ENCODE peak calls at places on chromosomes 12 and 14, in four cellular contexts. C, K, F and M are unnamed samples.

GRCh38 chr12:116238149-116238548 is 39.3 kb downstream of the MED13L start:
- DNase-seq in C (no peak), F (no peak), K (no peak), M (no peak)

GRCh38 chr14:104388631-104389325 is 190.8 kb upstream of the C14orf180 start:
- DNase-seq in K (no peak), F (no peak), C (no peak), M (no peak)

GRCh38 chr14:68712703-68713370 is 80.0 kb downstream of the ZFP36L1 start:
- DNase-seq in C (no peak), F (no peak), K (no peak), M (no peak)

GRCh38 chr14:52008136-52008535 is 18.8 kb downstream of the RTRAF start:
- DNase-seq in C (no peak), F (no peak), K (no peak), M (no peak)

GRCh38 chr12:58750484-58750883 is 169.8 kb downstream of the LRIG3 start:
- DNase-seq in K (no peak), F (no peak), C (no peak), M (no peak)

GRCh38 chr12:116891019-116891418 is 9.8 kb upstream of the HRK start:
- DNase-seq in F (no peak), K (no peak), C (no peak), M (no peak)

GRCh38 chr14:85856430-85856829 is 326.5 kb downstream of the FLRT2 start:
- DNase-seq in K (no peak), C (no peak), F (no peak), M (no peak)

GRCh38 chr12:102551186-102551585 is 70.8 kb upstream of the IGF1 start:
- DNase-seq in C (no peak), K (no peak), F (no peak), M (no peak)

GRCh38 chr12:26119391-26119981 is 5.4 kb downstream of the BHLHE41 start:
- DNase-seq in C (no peak), K (peak; percentile 24), F (peak; percentile 43), M (no peak)

GRCh38 chr12:17197971-17198370 is 592.0 kb upstream of the LMO3 start:
- DNase-seq in C (no peak), F (no peak), K (no peak), M (no peak)

GRCh38 chr14:75411194-75411552 is 16.6 kb upstream of the JDP2 start:
- DNase-seq in K (no peak), C (no peak), F (no peak), M (no peak)

GRCh38 chr12:98727196-98727595 is 82.1 kb downstream of the APAF1 start:
- DNase-seq in F (no peak), C (no peak), K (no peak), M (no peak)

GRCh38 chr12:28987538-28988383 is 161.3 kb upstream of the FAR2 start:
- DNase-seq in K (peak; percentile 7), C (no peak), F (no peak), M (no peak)

GRCh38 chr12:128916425-128916824 is 63.1 kb downstream of the GLT1D1 start:
- DNase-seq in F (no peak), C (no peak), K (no peak), M (peak; percentile 9)
- TF ChIP-seq ETV6 in F (no peak), C (no peak), K (no peak), M (no peak)

DNA sequence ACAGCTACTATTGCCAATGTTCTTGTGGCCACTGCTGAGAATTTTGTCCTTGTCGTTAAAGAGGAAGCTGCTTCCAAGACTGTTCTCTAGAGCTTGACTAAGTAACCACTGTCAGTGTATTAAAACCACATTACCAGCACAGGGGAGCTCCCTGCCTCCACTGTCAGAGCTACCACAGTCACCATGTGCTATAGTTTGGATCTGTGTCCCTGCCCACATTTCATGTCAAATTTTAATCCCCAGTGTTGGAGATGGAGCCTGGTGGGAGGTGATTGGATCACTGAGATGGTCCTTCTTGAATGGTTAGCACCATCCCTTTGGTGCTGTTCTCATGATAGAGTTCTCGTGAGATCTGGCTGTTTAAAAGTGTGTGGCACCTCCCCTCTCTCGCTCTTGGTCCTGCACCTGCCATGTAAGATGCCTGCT is 23.2 kb upstream of the RAP1B start:
- DNase-seq in C (no peak), K (no peak), F (no peak), M (peak; percentile 65)
- TF ChIP-seq ETV6 in C (no peak), K (no peak), F (no peak), M (no peak)

DNA sequence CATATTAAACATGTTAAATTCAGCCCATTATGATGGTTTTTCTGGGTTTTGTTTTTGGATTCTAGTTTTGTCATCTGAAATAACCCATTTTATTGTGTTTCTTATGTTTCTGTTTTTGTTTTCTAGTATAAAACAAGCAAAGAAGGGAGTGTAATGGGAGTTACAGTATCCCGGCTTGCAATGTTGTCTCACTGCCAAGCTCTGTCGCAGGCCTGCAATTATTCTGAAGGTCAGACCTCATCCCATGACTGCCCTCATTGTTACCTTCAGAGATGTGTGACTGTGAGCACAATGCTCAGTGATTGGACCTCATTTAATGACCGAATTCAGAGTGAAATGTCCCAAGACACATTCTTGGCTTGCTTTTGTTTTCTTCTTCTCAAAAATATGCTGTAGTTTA is 73.0 kb upstream of the ATF1 start:
- DNase-seq in C (no peak), K (peak; percentile 79), F (no peak), M (no peak)
- TF ChIP-seq ETV6 in C (no peak), K (no peak), F (no peak), M (no peak)

GRCh38 chr14:31362746-31363145 is 57.6 kb downstream of the HEATR5A start:
- DNase-seq in K (no peak), F (no peak), C (no peak), M (no peak)

GRCh38 chr14:31363331-31364073 is 56.8 kb downstream of the HEATR5A start:
- DNase-seq in K (no peak), F (no peak), C (no peak), M (no peak)

GRCh38 chr14:31357279-31357678 is 63.1 kb downstream of the HEATR5A start:
- DNase-seq in F (no peak), K (no peak), C (no peak), M (no peak)

DNA sequence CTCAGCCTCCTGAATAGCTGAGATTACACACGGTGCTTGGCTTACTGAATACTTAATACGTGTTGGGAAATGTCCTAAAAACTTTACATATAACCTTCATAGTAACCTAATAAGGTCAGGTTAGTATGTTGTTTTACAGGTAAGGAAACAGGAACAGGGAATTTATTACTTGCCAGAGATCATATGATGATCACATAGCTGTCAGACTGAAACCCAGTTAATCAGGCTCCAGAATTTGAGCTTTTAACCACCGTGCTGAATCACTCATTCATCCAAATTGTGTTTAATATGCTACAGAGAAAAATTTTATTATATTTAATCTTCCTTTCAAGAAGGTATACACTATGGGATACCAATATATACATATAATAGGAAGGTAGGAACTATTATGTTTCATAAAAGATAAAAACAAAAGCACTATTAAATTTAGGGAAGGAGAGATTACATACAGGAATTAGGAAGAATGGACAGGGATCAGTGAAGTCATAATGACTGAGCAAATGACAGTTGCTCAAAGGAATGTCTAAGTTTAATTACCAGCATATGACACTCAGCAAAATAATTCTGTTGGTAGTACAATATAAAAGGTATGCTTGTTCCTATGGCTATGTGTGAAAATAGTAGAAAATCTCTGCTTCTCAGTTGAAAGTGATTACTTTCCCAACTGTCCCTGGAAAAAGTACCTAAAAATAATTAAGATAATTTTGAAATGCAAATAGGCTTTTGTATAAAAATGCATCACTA is 59.3 kb downstream of the HEATR5A start:
- DNase-seq in C (no peak), F (no peak), K (no peak), M (no peak)
- TF ChIP-seq ETV6 in C (no peak), F (no peak), K (no peak), M (no peak)

DNA sequence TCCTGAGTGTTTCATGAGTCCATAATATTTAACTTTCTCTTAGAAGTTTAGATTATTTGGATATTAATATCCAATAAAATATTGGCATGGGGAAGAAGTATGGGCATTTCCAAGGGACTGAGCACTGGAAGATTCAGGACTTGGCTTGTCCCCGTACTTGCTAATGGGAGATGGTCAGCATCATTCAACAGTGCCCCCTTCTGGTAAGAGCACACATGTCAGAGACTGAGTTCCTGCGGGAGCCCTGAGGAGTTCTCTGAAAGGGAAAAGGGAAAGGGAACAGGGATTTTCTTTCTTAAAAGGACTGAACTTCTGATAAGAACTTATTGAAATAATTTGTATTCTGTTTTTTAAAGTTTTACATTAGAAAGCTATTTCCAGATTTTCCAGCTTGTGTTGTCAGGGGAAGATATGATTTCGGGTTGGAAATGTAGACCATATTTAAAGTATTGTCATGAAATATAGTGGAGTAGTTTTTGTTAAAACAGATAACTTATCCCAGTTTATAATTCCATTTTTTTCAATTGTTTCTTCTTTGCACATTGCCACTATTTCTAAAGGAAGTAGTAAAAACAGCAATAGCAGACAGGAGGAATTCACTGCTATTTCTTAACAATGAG is 59.8 kb upstream of the C12orf71 start:
- DNase-seq in C (peak; percentile 66), K (peak; percentile 53), F (peak; percentile 78), M (no peak)
- TF ChIP-seq ETV6 in C (no peak), K (no peak), F (no peak), M (no peak)

DNA sequence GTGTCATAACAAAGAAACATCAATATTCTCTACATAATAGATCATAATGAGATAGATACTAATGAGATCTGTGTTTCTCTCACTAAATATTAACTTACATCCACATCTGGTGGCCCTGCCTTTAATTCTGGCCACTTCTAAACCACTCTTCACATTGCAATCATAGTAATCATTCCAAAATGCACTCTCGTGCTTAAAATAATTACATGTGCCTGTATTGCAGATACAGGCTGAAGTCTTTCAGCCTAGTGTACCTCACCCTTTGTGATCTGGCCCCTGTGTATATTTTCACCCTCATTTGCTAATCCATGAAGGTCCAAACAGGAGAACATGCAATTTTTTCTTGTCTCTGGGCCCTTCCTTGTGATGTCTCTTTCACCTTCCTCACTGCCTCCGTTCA is 108.0 kb downstream of the LIN7A start:
- DNase-seq in K (no peak), C (no peak), F (no peak), M (no peak)
- TF ChIP-seq ETV6 in K (no peak), C (no peak), F (no peak), M (no peak)

GRCh38 chr14:67527756-67528155 is 5.3 kb upstream of the PLEKHH1 start:
- DNase-seq in F (no peak), C (no peak), K (no peak), M (no peak)
- TF ChIP-seq ETV6 in F (no peak), C (no peak), K (no peak), M (no peak)